ENCODE peak calls at places on chromosome 1, in five cellular contexts. Z, A, C, E and H are unnamed samples.

GRCh38 chr1:84363019-84363418 is 35.3 kb upstream of the DNASE2B start:
- DNase-seq in Z (no peak), A (no peak), C (no peak), E (no peak), H (peak)

GRCh38 chr1:42807056-42807668 is 9.8 kb upstream of the ERMAP start:
- DNase-seq in Z (no peak), A (no peak), C (no peak), E (no peak), H (no peak)

GRCh38 chr1:3846521-3846920 is 10.5 kb downstream of the CEP104 start:
- DNase-seq in Z (no peak), A (no peak), C (no peak), E (no peak), H (no peak)

GRCh38 chr1:29824478-29825273 is 588.4 kb downstream of the PTPRU start:
- DNase-seq in Z (no peak), A (peak), C (no peak), E (no peak), H (no peak)

GRCh38 chr1:3504151-3504822 is 49.8 kb downstream of the ARHGEF16 start:
- DNase-seq in Z (no peak), A (no peak), C (no peak), E (peak), H (no peak)

GRCh38 chr1:35884934-35885333 is 1.9 kb downstream of the AGO1 start:
- DNase-seq in Z (no peak), A (no peak), C (no peak), E (no peak), H (no peak)

GRCh38 chr1:153386500-153386901 is 4.4 kb downstream of the S100A8 start:
- DNase-seq in Z (no peak), A (peak), C (no peak), E (no peak), H (no peak)

GRCh38 chr1:156033011-156033410 is 12.3 kb upstream of the SSR2 start:
- DNase-seq in Z (no peak), A (no peak), C (no peak), E (peak), H (no peak)

GRCh38 chr1:179082308-179083030 is 599 bp downstream of the TOR3A start:
- DNase-seq in Z (peak), A (peak), C (peak), E (no peak), H (no peak)

GRCh38 chr1:167781558-167781957 is 59.8 kb downstream of the MPZL1 start:
- DNase-seq in Z (no peak), A (no peak), C (no peak), E (no peak), H (no peak)

GRCh38 chr1:167943541-167943940 is 6.7 kb upstream of the MPC2 start:
- DNase-seq in Z (no peak), A (no peak), C (no peak), E (no peak), H (no peak)

GRCh38 chr1:169059391-169059790 is 47.1 kb upstream of the ATP1B1 start:
- DNase-seq in Z (no peak), A (no peak), C (no peak), E (no peak), H (no peak)

GRCh38 chr1:162635418-162635817 is 3.2 kb downstream of the DDR2 start:
- DNase-seq in Z (no peak), A (no peak), C (no peak), E (no peak), H (no peak)

GRCh38 chr1:151510957-151511635 is at the start of gene CGN:
- DNase-seq in Z (peak), A (peak), C (peak), E (peak), H (peak)

GRCh38 chr1:58713841-58714240 is 14.0 kb upstream of the MYSM1 start:
- DNase-seq in Z (no peak), A (no peak), C (no peak), E (no peak), H (no peak)

GRCh38 chr1:10888791-10889627 is 92.6 kb upstream of the CASZ1 start:
- DNase-seq in Z (no peak), A (no peak), C (no peak), E (no peak), H (no peak)

GRCh38 chr1:51240096-51240495 is 4.0 kb downstream of the RNF11 start:
- DNase-seq in Z (no peak), A (no peak), C (no peak), E (no peak), H (no peak)

GRCh38 chr1:89613928-89614327 is 19.0 kb upstream of the LRRC8C start:
- DNase-seq in Z (no peak), A (no peak), C (no peak), E (no peak), H (no peak)

GRCh38 chr1:220696863-220697231 is 6.7 kb downstream of the C1orf115 start:
- DNase-seq in Z (no peak), A (no peak), C (no peak), E (peak), H (no peak)

GRCh38 chr1:11940260-11940921 is 5.9 kb downstream of the PLOD1 start:
- DNase-seq in Z (peak), A (no peak), C (no peak), E (peak), H (no peak)

GRCh38 chr1:59107516-59107915 is 189.4 kb upstream of the FGGY start:
- DNase-seq in Z (no peak), A (peak), C (no peak), E (peak), H (no peak)